ENCODE peak calls at places on chromosomes 3 and 15, in eight cellular contexts. S is epithelial cell of esophagus; V is mucosa of gallbladder; P is WERI-Rb-1; T is KG1; Q is AG04450; G is AG10803; H is stimulated activated CD8-positive, alpha-beta memory T cell treated with anti-CD3 and anti-CD28 coated beads, Interleukin-12 subunit alpha, Interleukin-12 subunit beta, amount 100 ng/mL, for 4 hours. A is an unnamed sample.

GRCh38 chr15:76057332-76058000 is 2.3 kb upstream of the TMEM266 start:
- DNase-seq in V (peak), S (peak), H (no peak), Q (no peak), G (peak), P (peak), T (peak), A (peak)

GRCh38 chr3:181844227-181844626 is 132.5 kb downstream of the SOX2 start:
- DNase-seq in V (no peak), T (no peak), Q (no peak), H (no peak), P (no peak), S (no peak), G (no peak), A (no peak)

GRCh38 chr3:154718058-154718457 is 288.1 kb upstream of the GPR149 start:
- DNase-seq in G (no peak), P (no peak), Q (no peak), T (no peak), V (no peak), H (no peak), S (no peak), A (no peak)

GRCh38 chr3:141051641-141052569 is 758 bp downstream of the SPSB4 start:
- DNase-seq in H (no peak), Q (no peak), G (no peak), S (no peak), T (no peak), V (no peak), P (peak), A (no peak)

GRCh38 chr15:64008177-64008576 is 38.1 kb downstream of the DAPK2 start:
- DNase-seq in S (no peak), Q (no peak), P (no peak), H (no peak), G (no peak), T (no peak), V (no peak), A (no peak)

GRCh38 chr3:6179761-6180160 is 681.2 kb upstream of the GRM7 start:
- DNase-seq in T (no peak), P (no peak), H (no peak), V (no peak), S (no peak), Q (no peak), G (peak), A (peak)

GRCh38 chr3:195906865-195907729 is 1.3 kb downstream of the TNK2 start:
- DNase-seq in S (peak), H (peak), G (no peak), V (no peak), Q (no peak), P (no peak), T (no peak), A (peak)

GRCh38 chr3:20073068-20073467 is 32.8 kb downstream of the KAT2B start:
- DNase-seq in H (no peak), S (no peak), P (no peak), V (no peak), T (no peak), G (no peak), Q (no peak), A (no peak)

GRCh38 chr3:170330366-170330765 is 27.1 kb upstream of the SKIL start:
- DNase-seq in Q (no peak), H (no peak), P (no peak), S (peak), V (no peak), G (peak), T (no peak), A (peak)

GRCh38 chr3:131053021-131053420 is 26.3 kb downstream of the NEK11 start:
- DNase-seq in V (no peak), S (peak), P (no peak), G (peak), T (no peak), Q (no peak), H (no peak), A (peak)